ENCODE peak calls at places on chromosomes 4 and X, in four cellular contexts. One of them, this sample, is unnamed.

GRCh38 chrX:3711331-3711917 is 2.0 kb downstream of the PRKX start:
- DNase-seq in cardiac fibroblast: no peak
- DNase-seq in lung: no peak
- DNase-seq in left ventricle myocardium inferior: peak; percentile 20
- DNase-seq in this sample: no peak

GRCh38 chrX:23656684-23657083 is 10.6 kb upstream of the PRDX4 start:
- DNase-seq in cardiac fibroblast: peak; percentile 3
- DNase-seq in left ventricle myocardium inferior: no peak
- DNase-seq in lung: no peak
- DNase-seq in this sample: peak; percentile 48

GRCh38 chrX:150365953-150366911 is 3.1 kb downstream of the MAMLD1 start:
- DNase-seq in lung: peak; percentile 31
- DNase-seq in left ventricle myocardium inferior: peak; percentile 48
- DNase-seq in cardiac fibroblast: peak; percentile 47
- DNase-seq in this sample: peak; percentile 38

GRCh38 chr4:145719752-145720624 is 40.0 kb downstream of the C4orf51 start:
- DNase-seq in left ventricle myocardium inferior: no peak
- DNase-seq in cardiac fibroblast: no peak
- DNase-seq in lung: no peak
- DNase-seq in this sample: no peak

GRCh38 chrX:154015581-154016264 is 4.0 kb downstream of the IRAK1 start:
- DNase-seq in left ventricle myocardium inferior: no peak
- DNase-seq in cardiac fibroblast: no peak
- DNase-seq in lung: no peak
- DNase-seq in this sample: no peak

GRCh38 chrX:23790147-23790497 is 7.1 kb downstream of the SAT1 start:
- DNase-seq in lung: no peak
- DNase-seq in cardiac fibroblast: no peak
- DNase-seq in left ventricle myocardium inferior: no peak
- DNase-seq in this sample: no peak

GRCh38 chr4:58760100-58760499 is 1649.9 kb upstream of the IGFBP7 start:
- DNase-seq in lung: no peak
- DNase-seq in left ventricle myocardium inferior: no peak
- DNase-seq in cardiac fibroblast: no peak
- DNase-seq in this sample: no peak

GRCh38 chr4:73477176-73477575 is 4.4 kb upstream of the AFM start:
- DNase-seq in left ventricle myocardium inferior: no peak
- DNase-seq in lung: no peak
- DNase-seq in cardiac fibroblast: no peak
- DNase-seq in this sample: no peak

GRCh38 chr4:137852326-137852725 is 320.0 kb upstream of the PCDH18 start:
- DNase-seq in left ventricle myocardium inferior: no peak
- DNase-seq in lung: no peak
- DNase-seq in cardiac fibroblast: no peak
- DNase-seq in this sample: no peak

GRCh38 chr4:158523990-158524545 is 2.4 kb downstream of the RXFP1 start:
- DNase-seq in left ventricle myocardium inferior: no peak
- DNase-seq in cardiac fibroblast: no peak
- DNase-seq in lung: no peak
- DNase-seq in this sample: no peak

GRCh38 chrX:151830911-151831310 is 81.8 kb upstream of the MAGEA4 start:
- DNase-seq in cardiac fibroblast: peak; percentile 36
- DNase-seq in left ventricle myocardium inferior: no peak
- DNase-seq in lung: no peak
- DNase-seq in this sample: no peak

GRCh38 chr4:84502955-84503373 is 3.9 kb upstream of the NKX6-1 start:
- DNase-seq in lung: no peak
- DNase-seq in cardiac fibroblast: no peak
- DNase-seq in left ventricle myocardium inferior: no peak
- DNase-seq in this sample: no peak

GRCh38 chr4:84502333-84502954 is 3.4 kb upstream of the NKX6-1 start:
- DNase-seq in cardiac fibroblast: no peak
- DNase-seq in lung: no peak
- DNase-seq in left ventricle myocardium inferior: no peak
- DNase-seq in this sample: no peak

GRCh38 chr4:84501721-84502267 is 2.7 kb upstream of the NKX6-1 start:
- DNase-seq in lung: no peak
- DNase-seq in cardiac fibroblast: no peak
- DNase-seq in left ventricle myocardium inferior: no peak
- DNase-seq in this sample: no peak

GRCh38 chr4:84500386-84501196 is 1.5 kb upstream of the NKX6-1 start:
- DNase-seq in cardiac fibroblast: no peak
- DNase-seq in left ventricle myocardium inferior: no peak
- DNase-seq in lung: no peak
- DNase-seq in this sample: no peak

GRCh38 chr4:84501197-84501492 is 2.1 kb upstream of the NKX6-1 start:
- DNase-seq in cardiac fibroblast: no peak
- DNase-seq in lung: no peak
- DNase-seq in left ventricle myocardium inferior: no peak
- DNase-seq in this sample: no peak
- TF ChIP-seq CTCF in cardiac fibroblast: no peak
- TF ChIP-seq CTCF in lung: no peak
- TF ChIP-seq CTCF in left ventricle myocardium inferior: no peak
- TF ChIP-seq CTCF in this sample: no peak

DNA sequence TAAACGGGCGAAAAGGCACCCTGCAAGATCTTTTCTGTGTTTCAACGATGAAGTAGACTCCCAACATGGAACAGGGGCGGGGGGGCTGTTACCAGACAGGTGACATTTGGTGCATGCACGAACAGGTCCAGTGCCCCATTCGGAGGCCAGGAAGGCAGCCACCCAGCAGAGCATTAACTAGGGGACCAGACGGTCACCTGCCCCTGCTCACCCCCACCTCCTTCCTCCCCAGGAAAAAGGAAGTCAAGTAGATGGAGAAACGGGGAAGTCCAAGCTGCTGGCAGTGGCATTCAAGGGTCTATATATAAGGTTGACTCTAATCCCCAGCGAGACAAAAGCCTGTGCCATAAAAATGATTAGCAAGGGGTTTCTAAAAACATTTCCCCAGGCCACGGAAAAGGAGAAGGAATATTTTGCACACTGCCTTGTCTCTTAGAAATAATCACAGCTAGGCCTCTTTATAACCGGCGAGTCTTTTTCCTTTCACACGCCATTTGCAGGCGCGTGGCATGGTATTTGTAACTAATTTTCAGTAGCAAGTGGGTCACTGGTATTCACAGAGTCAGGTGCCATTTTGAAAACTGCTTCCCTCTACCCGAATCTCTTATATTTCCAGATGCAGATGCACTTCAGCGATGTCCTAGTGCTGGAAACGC is 1.2 kb upstream of the TMSB4X start:
- DNase-seq in cardiac fibroblast: no peak
- DNase-seq in lung: peak; percentile 38
- DNase-seq in left ventricle myocardium inferior: peak; percentile 19
- DNase-seq in this sample: no peak
- H3K4me3 ChIP-seq in cardiac fibroblast: no peak overlapping the region
- H3K4me3 ChIP-seq in lung: peak overlapping the region; percentile 17
- H3K4me3 ChIP-seq in left ventricle myocardium inferior: peak overlapping the region; percentile 80
- H3K4me3 ChIP-seq in this sample: peak overlapping the region; percentile 86

GRCh38 chr4:4247711-4248035 is 350 bp downstream of the TMEM128 start:
- DNase-seq in lung: no peak
- DNase-seq in left ventricle myocardium inferior: no peak
- DNase-seq in cardiac fibroblast: no peak
- DNase-seq in this sample: no peak

GRCh38 chr4:4249876-4250275 is 1.9 kb upstream of the TMEM128 start:
- DNase-seq in cardiac fibroblast: no peak
- DNase-seq in lung: no peak
- DNase-seq in left ventricle myocardium inferior: no peak
- DNase-seq in this sample: no peak

GRCh38 chr4:4248885-4249203 is 821 bp upstream of the TMEM128 start:
- DNase-seq in cardiac fibroblast: no peak
- DNase-seq in left ventricle myocardium inferior: no peak
- DNase-seq in lung: no peak
- DNase-seq in this sample: peak; percentile 35

GRCh38 chr4:4245172-4245571 is 2.9 kb downstream of the TMEM128 start:
- DNase-seq in lung: no peak
- DNase-seq in left ventricle myocardium inferior: no peak
- DNase-seq in cardiac fibroblast: no peak
- DNase-seq in this sample: no peak

GRCh38 chr4:4248036-4248884 is at the start of gene TMEM128:
- DNase-seq in lung: peak; percentile 94
- DNase-seq in left ventricle myocardium inferior: peak; percentile 93
- DNase-seq in cardiac fibroblast: peak; percentile 94
- DNase-seq in this sample: peak; percentile 91
- TF ChIP-seq CTCF in lung: no peak
- TF ChIP-seq CTCF in left ventricle myocardium inferior: peak; percentile 38
- TF ChIP-seq CTCF in cardiac fibroblast: peak; percentile 23
- TF ChIP-seq CTCF in this sample: peak; percentile 35

DNA sequence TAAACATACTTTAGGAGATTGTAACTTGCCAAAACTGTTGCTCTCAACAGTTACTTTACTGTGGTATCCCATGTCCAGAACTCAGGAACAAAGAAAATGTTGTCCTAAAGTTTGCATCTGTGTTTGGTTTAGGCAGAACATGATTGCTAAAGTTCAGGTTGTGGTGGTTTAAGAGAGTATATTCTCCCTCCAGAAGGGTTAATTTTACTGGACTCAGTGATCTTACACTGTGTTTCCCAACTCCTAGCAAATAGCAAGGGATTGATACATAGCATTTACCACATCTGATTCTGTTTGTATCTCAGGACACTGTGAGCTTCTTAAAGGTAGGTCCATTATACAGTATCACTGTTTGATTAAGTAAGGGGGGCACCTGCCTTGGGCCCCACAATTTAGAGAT is 13.3 kb upstream of the DCK start:
- DNase-seq in lung: no peak
- DNase-seq in left ventricle myocardium inferior: no peak
- DNase-seq in cardiac fibroblast: no peak
- DNase-seq in this sample: no peak
- H3K4me3 ChIP-seq in lung: no peak overlapping the region
- H3K4me3 ChIP-seq in left ventricle myocardium inferior: no peak overlapping the region
- H3K4me3 ChIP-seq in cardiac fibroblast: no peak overlapping the region
- H3K4me3 ChIP-seq in this sample: no peak overlapping the region

GRCh38 chr4:60759518-60760245 is 440.4 kb upstream of the ADGRL3 start:
- DNase-seq in left ventricle myocardium inferior: no peak
- DNase-seq in cardiac fibroblast: no peak
- DNase-seq in lung: no peak
- DNase-seq in this sample: no peak
- TF ChIP-seq CTCF in left ventricle myocardium inferior: no peak
- TF ChIP-seq CTCF in cardiac fibroblast: peak; percentile 12
- TF ChIP-seq CTCF in lung: no peak
- TF ChIP-seq CTCF in this sample: no peak

GRCh38 chrX:69503835-69504625 is at the start of gene NALF2:
- DNase-seq in left ventricle myocardium inferior: peak; percentile 49
- DNase-seq in lung: peak; percentile 45
- DNase-seq in cardiac fibroblast: peak; percentile 52
- DNase-seq in this sample: peak; percentile 11
- H3K4me3 ChIP-seq in left ventricle myocardium inferior: peak within 1 kb of the TSS; percentile 69
- H3K4me3 ChIP-seq in lung: no peak within 1 kb of the TSS
- H3K4me3 ChIP-seq in cardiac fibroblast: peak within 1 kb of the TSS; percentile 46
- H3K4me3 ChIP-seq in this sample: no peak within 1 kb of the TSS

GRCh38 chr4:99457676-99458075 is 22.5 kb upstream of the ADH7 start:
- DNase-seq in left ventricle myocardium inferior: no peak
- DNase-seq in cardiac fibroblast: no peak
- DNase-seq in lung: no peak
- DNase-seq in this sample: no peak

GRCh38 chr4:99458911-99459447 is 23.8 kb upstream of the ADH7 start:
- DNase-seq in lung: no peak
- DNase-seq in left ventricle myocardium inferior: no peak
- DNase-seq in cardiac fibroblast: no peak
- DNase-seq in this sample: peak; percentile 33

GRCh38 chr4:99459546-99460042 is 24.5 kb upstream of the ADH7 start:
- DNase-seq in left ventricle myocardium inferior: no peak
- DNase-seq in lung: no peak
- DNase-seq in cardiac fibroblast: no peak
- DNase-seq in this sample: no peak

GRCh38 chr4:99461623-99462401 is 26.7 kb upstream of the ADH7 start:
- DNase-seq in left ventricle myocardium inferior: no peak
- DNase-seq in lung: no peak
- DNase-seq in cardiac fibroblast: no peak
- DNase-seq in this sample: no peak

GRCh38 chr4:99457270-99457669 is 22.1 kb upstream of the ADH7 start:
- DNase-seq in lung: no peak
- DNase-seq in cardiac fibroblast: peak; percentile 36
- DNase-seq in left ventricle myocardium inferior: no peak
- DNase-seq in this sample: peak; percentile 11
- TF ChIP-seq CTCF in lung: no peak
- TF ChIP-seq CTCF in cardiac fibroblast: peak; percentile 26
- TF ChIP-seq CTCF in left ventricle myocardium inferior: no peak
- TF ChIP-seq CTCF in this sample: peak; percentile 35

GRCh38 chrX:53084863-53085262 is 2.7 kb downstream of the TSPYL2 start:
- DNase-seq in cardiac fibroblast: no peak
- DNase-seq in left ventricle myocardium inferior: no peak
- DNase-seq in lung: no peak
- DNase-seq in this sample: no peak
- H3K4me3 ChIP-seq in cardiac fibroblast: no peak overlapping the region
- H3K4me3 ChIP-seq in left ventricle myocardium inferior: no peak overlapping the region
- H3K4me3 ChIP-seq in lung: no peak overlapping the region
- H3K4me3 ChIP-seq in this sample: no peak overlapping the region

DNA sequence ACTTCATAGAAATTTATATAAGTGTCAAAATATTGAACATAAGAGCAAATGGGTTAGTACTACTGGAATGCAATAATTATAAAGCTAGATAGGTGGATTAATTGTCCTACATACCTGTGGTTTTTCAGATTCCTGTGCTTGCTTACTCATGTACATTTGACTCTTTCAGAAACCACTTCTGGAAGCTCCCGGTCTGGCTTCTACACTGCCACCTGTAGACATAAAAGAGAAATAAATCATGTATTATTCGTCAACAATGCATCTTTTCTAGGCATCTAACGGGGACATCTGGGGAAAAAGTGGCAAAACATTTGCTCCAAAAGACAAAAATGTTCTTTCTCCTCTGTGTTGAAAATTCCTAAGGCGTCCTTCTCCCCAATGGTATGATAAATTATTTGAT is 648.6 kb upstream of the DIPK2B start:
- DNase-seq in left ventricle myocardium inferior: no peak
- DNase-seq in lung: no peak
- DNase-seq in cardiac fibroblast: peak; percentile 76
- DNase-seq in this sample: peak; percentile 87
- TF ChIP-seq CTCF in left ventricle myocardium inferior: peak; percentile 39
- TF ChIP-seq CTCF in lung: peak; percentile 14
- TF ChIP-seq CTCF in cardiac fibroblast: peak; percentile 34
- TF ChIP-seq CTCF in this sample: peak; percentile 40

GRCh38 chrX:104136241-104137019 is 20.4 kb downstream of the SLC25A53 start:
- DNase-seq in left ventricle myocardium inferior: peak; percentile 15
- DNase-seq in cardiac fibroblast: peak; percentile 92
- DNase-seq in lung: peak; percentile 74
- DNase-seq in this sample: peak; percentile 87
- H3K4me3 ChIP-seq in left ventricle myocardium inferior: peak overlapping the region; percentile 59
- H3K4me3 ChIP-seq in cardiac fibroblast: peak overlapping the region; percentile 26
- H3K4me3 ChIP-seq in lung: peak overlapping the region; percentile 26
- H3K4me3 ChIP-seq in this sample: peak overlapping the region; percentile 65

This sample was measured in AG10803.